ENCODE peak calls at places on chromosomes 3 and 15, in five cellular contexts. J is body of pancreas, E is psoas muscle, Y is heart right ventricle, G is mesendoderm. A is an unnamed sample.

GRCh38 chr15:31265871-31266711 is 60.5 kb upstream of the KLF13 start:
- DNase-seq in E (peak; percentile 59), Y (peak; percentile 42), G (no peak), J (no peak), A (no peak)

GRCh38 chr3:39812537-39812936 is 3.1 kb downstream of the MYRIP start:
- DNase-seq in Y (no peak), E (no peak), G (peak; percentile 31), J (peak; percentile 59), A (peak; percentile 9)

GRCh38 chr3:22269827-22270226 is 518.8 kb upstream of the ZNF385D start:
- DNase-seq in G (no peak), E (no peak), J (no peak), Y (no peak), A (peak; percentile 53)

GRCh38 chr3:152971880-152972279 is 136.9 kb downstream of the P2RY1 start:
- DNase-seq in J (no peak), Y (no peak), G (no peak), E (no peak), A (no peak)

GRCh38 chr3:168024537-168024941 is 71.2 kb downstream of the GOLIM4 start:
- DNase-seq in G (no peak), Y (no peak), J (no peak), E (no peak), A (peak; percentile 91)

GRCh38 chr3:154334973-154335420 is 10.7 kb upstream of the DHX36 start:
- DNase-seq in E (no peak), G (peak; percentile 54), J (no peak), Y (no peak), A (peak; percentile 63)

GRCh38 chr3:150760431-150761200 is 2.4 kb downstream of the SIAH2 start:
- DNase-seq in J (no peak), Y (no peak), G (no peak), E (no peak), A (no peak)

GRCh38 chr3:13308406-13308805 is 111.7 kb downstream of the NUP210 start:
- DNase-seq in E (peak; percentile 56), G (peak; percentile 85), J (peak; percentile 64), Y (no peak), A (peak; percentile 58)

GRCh38 chr15:76483752-76484151 is 147.2 kb downstream of the ISL2 start:
- DNase-seq in J (no peak), E (no peak), G (no peak), Y (no peak), A (no peak)

GRCh38 chr15:77400258-77400657 is 19.6 kb downstream of the PEAK1 start:
- DNase-seq in J (no peak), Y (no peak), E (no peak), G (no peak), A (no peak)

GRCh38 chr3:176739169-176739568 is 458.1 kb downstream of the TBL1XR1 start:
- DNase-seq in J (no peak), E (no peak), Y (no peak), G (peak; percentile 11), A (no peak)

GRCh38 chr15:45630958-45631691 is 3.7 kb upstream of the SQOR start:
- DNase-seq in J (no peak), G (peak; percentile 22), Y (no peak), E (no peak), A (peak; percentile 96)

GRCh38 chr15:69328739-69329138 is 30.0 kb downstream of the PAQR5 start:
- DNase-seq in E (no peak), G (no peak), J (no peak), Y (no peak), A (no peak)

GRCh38 chr15:80549191-80549590 is 145.0 kb downstream of the ARNT2 start:
- DNase-seq in G (no peak), E (no peak), J (no peak), Y (no peak), A (peak; percentile 75)

GRCh38 chr15:69468241-69469121 is 15.9 kb downstream of the RPLP1 start:
- DNase-seq in E (no peak), G (peak; percentile 48), Y (no peak), J (no peak), A (no peak)

GRCh38 chr3:169940486-169941181 is 26.0 kb upstream of the SEC62 start:
- DNase-seq in J (no peak), E (no peak), Y (no peak), G (no peak), A (no peak)

GRCh38 chr3:45991341-45991740 is 4.3 kb downstream of the FYCO1 start:
- DNase-seq in Y (peak; percentile 30), G (no peak), J (no peak), E (no peak), A (no peak)

GRCh38 chr15:93070901-93071300 is 18.1 kb downstream of the RGMA start:
- DNase-seq in E (peak; percentile 3), J (no peak), Y (no peak), G (peak; percentile 51), A (no peak)

GRCh38 chr15:93072011-93072410 is 17.0 kb downstream of the RGMA start:
- DNase-seq in Y (no peak), E (no peak), G (peak; percentile 62), J (no peak), A (peak; percentile 58)

GRCh38 chr15:93073465-93073952 is 15.5 kb downstream of the RGMA start:
- DNase-seq in Y (no peak), J (peak; percentile 35), G (peak; percentile 37), E (peak; percentile 72), A (no peak)

GRCh38 chr15:93071469-93071891 is 17.5 kb downstream of the RGMA start:
- DNase-seq in G (peak; percentile 53), E (peak; percentile 58), Y (no peak), J (no peak), A (peak; percentile 29)

DNA sequence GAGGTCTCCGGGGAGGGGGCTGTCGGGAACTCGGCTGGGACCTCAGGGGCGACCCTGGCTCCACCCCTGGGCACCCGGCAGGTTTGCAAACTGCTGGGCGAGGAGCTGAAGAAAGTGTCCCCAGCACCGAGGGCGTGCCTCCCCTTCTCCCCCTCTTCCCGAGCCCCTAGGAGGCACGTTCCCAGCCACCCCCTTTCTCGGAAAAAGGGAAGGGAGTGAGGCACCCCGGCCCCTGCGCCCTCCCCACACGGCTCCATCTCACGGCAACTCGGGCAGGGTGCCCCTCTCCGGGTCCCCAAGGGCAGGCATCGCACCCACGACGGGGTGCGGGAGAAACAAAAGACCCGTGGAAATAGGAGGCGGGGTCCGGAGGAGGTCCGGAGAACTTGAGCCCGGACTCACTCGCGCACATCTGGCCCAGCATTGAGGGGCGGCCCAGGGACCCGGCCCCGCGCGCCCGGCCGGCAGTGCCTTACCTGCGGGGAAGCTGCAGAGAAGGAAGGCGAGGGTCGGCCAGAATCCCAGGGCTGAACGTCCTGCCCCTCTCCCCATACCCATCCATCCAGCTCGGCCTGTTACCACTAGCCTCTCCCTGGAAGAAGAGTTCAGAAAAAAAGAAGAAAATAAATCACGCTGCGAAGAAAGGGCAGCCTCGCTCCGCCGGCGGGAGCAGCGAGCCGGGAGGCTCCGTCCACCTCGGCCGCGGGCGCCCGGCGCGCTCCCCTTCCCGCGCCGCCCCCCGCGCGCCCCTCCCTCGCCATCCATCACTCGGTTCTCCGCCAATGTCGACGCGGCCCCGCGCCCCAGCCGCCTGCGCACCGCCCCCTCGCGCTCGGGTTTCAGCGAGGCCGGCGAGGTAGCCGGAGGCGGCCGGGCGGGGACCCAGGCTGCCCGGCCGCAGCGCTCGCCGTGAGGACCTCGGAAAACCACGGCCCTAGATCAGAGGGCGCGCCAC is 16.3 kb downstream of the RGMA start:
- DNase-seq in J (peak; percentile 80), Y (peak; percentile 88), G (peak; percentile 79), E (peak; percentile 94), A (peak; percentile 51)
- H3K27ac ChIP-seq in J (peak overlapping the region; percentile 79), Y (peak overlapping the region; percentile 58), G (no peak overlapping the region), E (peak overlapping the region; percentile 87), A (no peak overlapping the region)

GRCh38 chr3:48468329-48468731 is 21.8 kb downstream of the ATRIP start:
- DNase-seq in E (no peak), J (peak; percentile 67), Y (no peak), G (no peak), A (no peak)
- H3K4me3 ChIP-seq in E (peak overlapping the region; percentile 77), J (no peak overlapping the region), Y (peak overlapping the region; percentile 71), G (no peak overlapping the region), A (no peak overlapping the region)

GRCh38 chr3:124026516-124026915 is 34.6 kb upstream of the ROPN1 start:
- DNase-seq in Y (no peak), G (no peak), J (no peak), E (no peak), A (no peak)
- H3K27me3 ChIP-seq in Y (no peaks in the 10 kb centered on the region), G (no peaks in the 10 kb centered on the region), J (no peaks in the 10 kb centered on the region), E (peaks cover 10% of the 10 kb centered on the region), A (peaks cover 18% of the 10 kb centered on the region)

GRCh38 chr15:57591237-57591821 is 375 bp upstream of the MYZAP start:
- DNase-seq in Y (no peak), J (no peak), E (no peak), G (peak; percentile 3), A (no peak)

GRCh38 chr15:57589276-57590073 is 2.2 kb upstream of the MYZAP start:
- DNase-seq in E (peak; percentile 54), Y (no peak), G (no peak), J (no peak), A (no peak)

GRCh38 chr15:57582080-57582479 is 9.6 kb upstream of the MYZAP start:
- DNase-seq in J (no peak), Y (no peak), G (no peak), E (no peak), A (no peak)

GRCh38 chr15:57583282-57583681 is 8.4 kb upstream of the MYZAP start:
- DNase-seq in G (no peak), Y (no peak), J (no peak), E (no peak), A (no peak)

DNA sequence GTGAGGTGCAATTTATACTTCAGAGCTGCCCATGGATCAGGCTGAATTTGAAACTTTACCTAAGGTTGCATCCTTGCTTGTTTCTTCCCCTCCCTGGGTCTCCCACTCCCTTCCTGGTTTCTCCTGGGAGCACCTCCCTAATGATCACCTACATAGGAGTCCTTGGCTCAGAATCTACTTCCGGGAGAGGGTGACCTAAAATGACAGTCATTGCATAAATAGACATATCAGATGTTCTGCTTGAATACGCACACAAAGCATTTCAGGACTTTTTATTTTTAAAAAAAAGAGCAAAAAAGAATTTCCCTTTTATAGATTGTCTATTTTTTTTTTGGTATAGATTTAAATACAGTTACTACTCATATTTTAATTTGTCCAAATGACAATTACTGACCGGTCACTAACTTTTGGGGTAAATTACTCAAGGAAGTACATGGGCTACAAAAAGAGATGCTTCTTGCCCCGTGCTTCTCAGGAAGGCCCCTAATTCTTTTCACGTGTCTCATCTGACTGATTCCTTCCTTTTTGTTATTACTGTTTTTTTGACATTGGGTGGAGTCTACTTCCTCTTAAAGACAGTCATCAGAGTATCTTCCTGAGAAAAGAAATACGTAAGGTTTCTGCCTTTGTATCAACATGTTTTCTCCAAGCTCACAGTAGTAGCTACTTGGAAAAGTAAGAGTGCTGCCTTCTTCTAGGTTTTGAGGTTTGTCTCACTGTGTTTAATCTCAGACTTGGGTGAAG is 4.9 kb upstream of the MYZAP start:
- DNase-seq in Y (no peak), G (no peak), E (no peak), J (no peak), A (peak; percentile 44)
- H3K27ac ChIP-seq in Y (no peak overlapping the region), G (no peak overlapping the region), E (no peak overlapping the region), J (no peak overlapping the region), A (no peak overlapping the region)

GRCh38 chr15:65980824-65981456 is 111.6 kb downstream of the RAB11A start:
- DNase-seq in G (peak; percentile 86), Y (peak; percentile 45), E (peak; percentile 63), J (peak; percentile 78), A (peak; percentile 81)
- H3K4me3 ChIP-seq in G (no peak overlapping the region), Y (no peak overlapping the region), E (no peak overlapping the region), J (no peak overlapping the region), A (no peak overlapping the region)

A was measured in GM23248.